ENCODE peak calls at places on chromosomes 5 and 9, in nine cellular contexts. L is cardiac fibroblast; M is stimulated activated CD4-positive, alpha-beta T cell treated with anti-CD3 and anti-CD28 coated beads, Interleukin-12 subunit alpha, Interleukin-12 subunit beta, amount 100 ng/mL, for 4 hours; D is T-helper 2 cell; Z is CD8-positive, alpha-beta memory T cell; A is left cardiac atrium; O is SW 1271; Y is ureter; P is AG04450. N is an unnamed sample.

GRCh38 chr5:139514486-139514856 is 31.9 kb upstream of the STING1 start:
- DNase-seq in L (no peak), A (no peak), Y (no peak), M (no peak), D (no peak), P (no peak), O (no peak), Z (no peak), N (no peak)

GRCh38 chr9:128207076-128207731 is 4.0 kb downstream of the DNM1 start:
- DNase-seq in P (no peak), Y (no peak), M (no peak), Z (no peak), L (no peak), O (no peak), D (no peak), A (no peak), N (no peak)

GRCh38 chr9:135797507-135798302 is 95.7 kb downstream of the KCNT1 start:
- DNase-seq in L (peak), D (no peak), Z (no peak), Y (no peak), O (peak), A (peak), P (no peak), M (peak), N (peak)

GRCh38 chr5:137660349-137660817 is 75.5 kb downstream of the KLHL3 start:
- DNase-seq in Y (peak), Z (peak), P (peak), L (peak), O (peak), A (peak), D (peak), M (peak), N (peak)

GRCh38 chr9:117451336-117451735 is 36.5 kb upstream of the ASTN2 start:
- DNase-seq in P (no peak), M (no peak), Z (no peak), L (no peak), O (no peak), A (no peak), D (no peak), Y (no peak), N (no peak)

GRCh38 chr9:91775011-91775707 is 174.9 kb downstream of the ROR2 start:
- DNase-seq in Y (peak), O (peak), L (peak), D (no peak), A (peak), P (peak), M (peak), Z (peak), N (peak)

GRCh38 chr9:127863179-127863578 is 8.7 kb upstream of the ENG start:
- DNase-seq in L (no peak), P (no peak), A (no peak), Y (no peak), M (no peak), Z (no peak), O (no peak), D (no peak), N (no peak)

GRCh38 chr5:143506881-143507552 is 103.5 kb upstream of the NR3C1 start:
- DNase-seq in M (no peak), Y (no peak), Z (no peak), D (no peak), A (no peak), L (peak), O (no peak), P (peak), N (no peak)

GRCh38 chr5:102483736-102484135 is 15.1 kb downstream of the SLCO6A1 start:
- DNase-seq in L (peak), Y (no peak), D (no peak), O (no peak), P (no peak), Z (no peak), A (no peak), M (no peak), N (no peak)

GRCh38 chr9:21608200-21608599 is 126.1 kb upstream of the IFNE start:
- DNase-seq in L (no peak), P (no peak), O (no peak), Z (no peak), D (no peak), Y (no peak), A (no peak), M (no peak), N (no peak)

GRCh38 chr5:76790632-76791290 is 28.1 kb upstream of the F2RL1 start:
- DNase-seq in O (peak), D (no peak), M (no peak), A (peak), L (peak), Y (no peak), P (peak), Z (no peak), N (no peak)

GRCh38 chr9:22244141-22245011 is 202.2 kb upstream of the DMRTA1 start:
- DNase-seq in L (peak), O (no peak), Z (no peak), D (no peak), A (peak), M (peak), Y (no peak), P (no peak), N (no peak)